ENCODE peak calls at places on chromosome 6, in nine cellular contexts. One of them, this sample, is unnamed. For H3K4me1, the result is how much of the 10 kb centered on the place peaks cover.

GRCh38 chr6:97925504-97925903 is 642.5 kb upstream of the MMS22L start:
- DNase-seq in heart right ventricle: no peak
- DNase-seq in PC-9: no peak
- DNase-seq in upper lobe of left lung: no peak
- DNase-seq in testis: no peak
- DNase-seq in GM12878: no peak
- DNase-seq in H9: no peak
- DNase-seq in cardiac muscle cell: no peak
- DNase-seq in tibial artery: no peak
- DNase-seq in this sample: no peak

GRCh38 chr6:132780770-132781371 is 17.6 kb downstream of the SLC18B1 start:
- DNase-seq in PC-9: no peak
- DNase-seq in upper lobe of left lung: no peak
- DNase-seq in tibial artery: no peak
- DNase-seq in cardiac muscle cell: no peak
- DNase-seq in GM12878: no peak
- DNase-seq in testis: no peak
- DNase-seq in heart right ventricle: no peak
- DNase-seq in H9: no peak
- DNase-seq in this sample: no peak

GRCh38 chr6:11380969-11381744 is 148.7 kb upstream of the NEDD9 start:
- DNase-seq in upper lobe of left lung: no peak
- DNase-seq in tibial artery: no peak
- DNase-seq in H9: no peak
- DNase-seq in heart right ventricle: no peak
- DNase-seq in PC-9: no peak
- DNase-seq in GM12878: no peak
- DNase-seq in cardiac muscle cell: no peak
- DNase-seq in testis: no peak
- DNase-seq in this sample: no peak

GRCh38 chr6:40722081-40722480 is 134.9 kb upstream of the LRFN2 start:
- DNase-seq in heart right ventricle: no peak
- DNase-seq in cardiac muscle cell: peak
- DNase-seq in H9: no peak
- DNase-seq in GM12878: no peak
- DNase-seq in PC-9: no peak
- DNase-seq in upper lobe of left lung: no peak
- DNase-seq in tibial artery: no peak
- DNase-seq in testis: no peak
- DNase-seq in this sample: no peak

GRCh38 chr6:56499121-56499520 is 143.6 kb downstream of the DST start:
- DNase-seq in tibial artery: no peak
- DNase-seq in heart right ventricle: no peak
- DNase-seq in cardiac muscle cell: no peak
- DNase-seq in H9: no peak
- DNase-seq in GM12878: no peak
- DNase-seq in testis: no peak
- DNase-seq in PC-9: no peak
- DNase-seq in upper lobe of left lung: no peak
- DNase-seq in this sample: no peak

GRCh38 chr6:117309069-117309468 is 43.7 kb downstream of the VGLL2 start:
- DNase-seq in testis: no peak
- DNase-seq in GM12878: no peak
- DNase-seq in PC-9: no peak
- DNase-seq in upper lobe of left lung: no peak
- DNase-seq in H9: no peak
- DNase-seq in cardiac muscle cell: no peak
- DNase-seq in heart right ventricle: no peak
- DNase-seq in tibial artery: no peak
- DNase-seq in this sample: no peak

GRCh38 chr6:56486681-56487080 is 156.0 kb downstream of the DST start:
- DNase-seq in cardiac muscle cell: no peak
- DNase-seq in GM12878: no peak
- DNase-seq in heart right ventricle: no peak
- DNase-seq in PC-9: no peak
- DNase-seq in tibial artery: no peak
- DNase-seq in upper lobe of left lung: no peak
- DNase-seq in testis: no peak
- DNase-seq in H9: no peak
- DNase-seq in this sample: no peak

GRCh38 chr6:4772750-4773149 is 3.5 kb upstream of the CDYL start:
- DNase-seq in GM12878: no peak
- DNase-seq in H9: peak
- DNase-seq in testis: no peak
- DNase-seq in upper lobe of left lung: no peak
- DNase-seq in tibial artery: no peak
- DNase-seq in heart right ventricle: no peak
- DNase-seq in cardiac muscle cell: no peak
- DNase-seq in PC-9: no peak
- DNase-seq in this sample: no peak

GRCh38 chr6:139490482-139490881 is 116.0 kb upstream of the CITED2 start:
- DNase-seq in heart right ventricle: no peak
- DNase-seq in tibial artery: no peak
- DNase-seq in cardiac muscle cell: no peak
- DNase-seq in PC-9: no peak
- DNase-seq in upper lobe of left lung: no peak
- DNase-seq in testis: peak
- DNase-seq in H9: no peak
- DNase-seq in GM12878: no peak
- DNase-seq in this sample: no peak

GRCh38 chr6:115814907-115815306 is 245.8 kb downstream of the FRK start:
- DNase-seq in cardiac muscle cell: no peak
- DNase-seq in PC-9: no peak
- DNase-seq in tibial artery: no peak
- DNase-seq in GM12878: no peak
- DNase-seq in H9: no peak
- DNase-seq in testis: no peak
- DNase-seq in upper lobe of left lung: no peak
- DNase-seq in heart right ventricle: no peak
- DNase-seq in this sample: no peak

GRCh38 chr6:136016228-136017225 is 165.0 kb downstream of the PDE7B start:
- DNase-seq in heart right ventricle: no peak
- DNase-seq in H9: peak
- DNase-seq in GM12878: no peak
- DNase-seq in cardiac muscle cell: no peak
- DNase-seq in testis: no peak
- DNase-seq in tibial artery: no peak
- DNase-seq in upper lobe of left lung: no peak
- DNase-seq in PC-9: no peak
- DNase-seq in this sample: no peak

DNA sequence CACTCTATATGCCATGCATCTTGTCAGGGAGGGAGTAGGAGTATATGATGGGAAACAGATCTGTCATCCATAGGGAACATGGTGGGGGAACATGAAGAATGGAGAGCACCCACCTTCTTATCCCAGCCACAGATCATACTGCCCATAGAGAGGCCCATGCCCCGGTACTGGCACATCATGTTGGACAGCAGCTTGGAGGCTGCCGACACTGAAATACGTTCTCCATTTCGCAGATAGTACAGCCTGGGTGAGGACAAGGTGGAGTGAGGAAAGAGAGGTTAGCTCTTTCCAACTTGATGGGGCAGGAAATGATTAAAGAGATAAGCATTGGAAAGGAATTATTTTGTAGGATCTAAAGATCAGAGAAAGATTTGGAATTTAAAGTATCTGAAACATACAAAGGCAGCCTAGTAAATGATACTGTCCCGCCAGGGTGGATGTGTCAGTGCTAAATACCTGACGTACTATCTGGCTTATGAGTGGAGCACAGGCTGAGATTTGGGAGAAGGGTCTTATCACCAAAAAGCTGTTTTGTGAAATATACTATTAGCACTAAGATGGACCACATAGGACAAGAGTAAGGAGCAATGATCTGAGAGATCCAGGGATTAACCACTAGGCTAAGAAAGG is 1.7 kb downstream of the PSMB8 start:
- DNase-seq in GM12878: no peak
- DNase-seq in upper lobe of left lung: no peak
- DNase-seq in cardiac muscle cell: no peak
- DNase-seq in testis: no peak
- DNase-seq in H9: no peak
- DNase-seq in heart right ventricle: no peak
- DNase-seq in tibial artery: no peak
- DNase-seq in PC-9: no peak
- DNase-seq in this sample: no peak
- H3K4me1 ChIP-seq in GM12878: half or more
- H3K4me1 ChIP-seq in upper lobe of left lung: under half
- H3K4me1 ChIP-seq in cardiac muscle cell: under half
- H3K4me1 ChIP-seq in testis: under half
- H3K4me1 ChIP-seq in H9: under half
- H3K4me1 ChIP-seq in heart right ventricle: under half
- H3K4me1 ChIP-seq in tibial artery: under half
- H3K4me1 ChIP-seq in PC-9: under half
- H3K4me1 ChIP-seq in this sample: under half

GRCh38 chr6:52576392-52577021 is 353 bp downstream of the TRAM2 start:
- DNase-seq in cardiac muscle cell: no peak
- DNase-seq in H9: peak
- DNase-seq in heart right ventricle: peak
- DNase-seq in GM12878: peak
- DNase-seq in tibial artery: peak
- DNase-seq in PC-9: peak
- DNase-seq in upper lobe of left lung: peak
- DNase-seq in testis: peak
- DNase-seq in this sample: peak

GRCh38 chr6:52574709-52575489 is 2.0 kb downstream of the TRAM2 start:
- DNase-seq in H9: no peak
- DNase-seq in upper lobe of left lung: no peak
- DNase-seq in PC-9: no peak
- DNase-seq in cardiac muscle cell: no peak
- DNase-seq in heart right ventricle: peak
- DNase-seq in GM12878: peak
- DNase-seq in testis: peak
- DNase-seq in tibial artery: peak
- DNase-seq in this sample: no peak

GRCh38 chr6:52577022-52577777 is at the start of gene TRAM2:
- DNase-seq in GM12878: no peak
- DNase-seq in testis: peak
- DNase-seq in PC-9: peak
- DNase-seq in cardiac muscle cell: peak
- DNase-seq in H9: peak
- DNase-seq in heart right ventricle: peak
- DNase-seq in upper lobe of left lung: peak
- DNase-seq in tibial artery: peak
- DNase-seq in this sample: peak

GRCh38 chr6:52575490-52575868 is 1.4 kb downstream of the TRAM2 start:
- DNase-seq in PC-9: no peak
- DNase-seq in cardiac muscle cell: no peak
- DNase-seq in H9: no peak
- DNase-seq in upper lobe of left lung: no peak
- DNase-seq in tibial artery: no peak
- DNase-seq in GM12878: no peak
- DNase-seq in heart right ventricle: no peak
- DNase-seq in testis: no peak
- DNase-seq in this sample: no peak

DNA sequence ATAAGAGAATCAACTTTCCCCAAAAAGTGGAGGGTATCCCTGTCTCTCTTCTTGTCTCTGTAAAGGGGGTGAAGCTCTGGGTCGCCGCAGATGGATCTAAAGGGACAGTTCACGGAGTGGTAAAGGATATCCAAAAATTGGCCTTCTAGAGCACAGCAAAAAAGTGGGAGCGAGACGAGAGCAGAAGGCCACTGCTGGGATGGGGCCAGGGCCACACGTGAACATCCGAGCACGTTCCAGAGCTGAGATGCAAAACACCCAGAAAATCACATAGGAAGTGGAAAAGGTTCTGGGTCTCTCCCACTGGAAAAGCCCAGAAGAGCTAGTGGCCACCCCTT is 837 bp downstream of the TRAM2 start:
- DNase-seq in upper lobe of left lung: no peak
- DNase-seq in tibial artery: no peak
- DNase-seq in heart right ventricle: no peak
- DNase-seq in PC-9: no peak
- DNase-seq in H9: no peak
- DNase-seq in cardiac muscle cell: no peak
- DNase-seq in testis: peak
- DNase-seq in GM12878: no peak
- DNase-seq in this sample: no peak
- H3K27ac ChIP-seq in upper lobe of left lung: peak
- H3K27ac ChIP-seq in tibial artery: peak
- H3K27ac ChIP-seq in heart right ventricle: peak
- H3K27ac ChIP-seq in PC-9: no peak
- H3K27ac ChIP-seq in H9: no peak
- H3K27ac ChIP-seq in cardiac muscle cell: no peak
- H3K27ac ChIP-seq in testis: peak
- H3K27ac ChIP-seq in GM12878: no peak
- H3K27ac ChIP-seq in this sample: peak

DNA sequence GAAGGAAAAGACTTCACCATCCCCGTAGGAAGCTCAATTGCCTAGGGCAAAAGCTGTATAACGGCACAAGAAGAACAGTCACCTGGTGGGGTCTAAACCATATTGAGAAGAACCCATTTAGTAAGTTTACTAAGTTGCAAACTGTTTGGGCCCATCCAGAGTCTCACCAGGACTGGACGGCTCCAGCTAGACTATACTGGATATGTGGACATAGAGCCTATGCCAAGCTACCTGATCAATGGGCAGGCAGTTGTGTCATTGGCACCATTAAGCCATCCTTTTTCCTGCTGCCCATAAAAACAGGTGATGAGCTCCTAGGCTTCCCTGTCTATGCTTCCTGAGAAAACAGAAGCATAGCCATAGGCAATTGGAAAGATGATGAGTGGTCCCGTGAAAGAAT is 293.9 kb downstream of the RNGTT start:
- DNase-seq in cardiac muscle cell: no peak
- DNase-seq in testis: no peak
- DNase-seq in GM12878: no peak
- DNase-seq in H9: no peak
- DNase-seq in PC-9: no peak
- DNase-seq in tibial artery: no peak
- DNase-seq in upper lobe of left lung: no peak
- DNase-seq in heart right ventricle: no peak
- DNase-seq in this sample: no peak
- H3K4me1 ChIP-seq in cardiac muscle cell: under half
- H3K4me1 ChIP-seq in testis: under half
- H3K4me1 ChIP-seq in GM12878: under half
- H3K4me1 ChIP-seq in H9: under half
- H3K4me1 ChIP-seq in PC-9: under half
- H3K4me1 ChIP-seq in tibial artery: under half
- H3K4me1 ChIP-seq in upper lobe of left lung: under half
- H3K4me1 ChIP-seq in heart right ventricle: under half
- H3K4me1 ChIP-seq in this sample: under half

DNA sequence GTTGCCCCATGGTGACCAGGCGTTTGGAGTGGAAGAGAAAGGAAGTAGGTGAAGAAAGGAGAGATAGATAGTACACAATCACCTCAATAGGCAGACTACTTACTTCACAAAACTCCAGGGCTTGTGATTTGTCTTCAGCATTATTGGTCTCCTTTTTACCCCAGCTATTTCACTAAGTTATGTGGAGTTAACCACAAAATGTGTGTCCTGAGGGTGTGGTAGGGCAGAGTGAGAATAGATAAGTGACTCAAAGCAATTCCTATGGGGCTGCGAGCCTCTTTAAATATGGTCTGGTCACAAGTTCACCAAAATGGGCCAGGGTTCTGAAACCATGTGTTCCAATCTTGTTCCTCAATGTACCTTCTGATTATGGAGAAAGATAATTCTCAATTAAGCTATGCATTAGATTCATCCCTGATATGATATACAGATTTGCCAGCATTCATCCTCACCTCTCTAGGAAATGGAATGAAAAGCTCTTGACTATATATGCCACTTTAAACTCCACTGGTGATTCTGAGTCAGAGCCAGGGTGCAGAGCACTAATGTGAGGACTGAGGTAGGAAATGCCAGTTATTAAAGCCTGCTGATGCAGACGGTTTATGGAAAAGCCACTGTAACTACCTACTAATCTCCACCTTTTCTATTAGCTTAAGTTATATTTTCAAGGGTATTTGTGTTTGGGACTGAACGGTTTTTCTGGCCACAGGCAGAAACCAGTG is 310.6 kb upstream of the MANEA start:
- DNase-seq in tibial artery: no peak
- DNase-seq in H9: no peak
- DNase-seq in GM12878: no peak
- DNase-seq in PC-9: no peak
- DNase-seq in upper lobe of left lung: no peak
- DNase-seq in cardiac muscle cell: no peak
- DNase-seq in heart right ventricle: no peak
- DNase-seq in testis: no peak
- DNase-seq in this sample: no peak
- H3K27ac ChIP-seq in tibial artery: no peak
- H3K27ac ChIP-seq in H9: no peak
- H3K27ac ChIP-seq in GM12878: no peak
- H3K27ac ChIP-seq in PC-9: peak
- H3K27ac ChIP-seq in upper lobe of left lung: no peak
- H3K27ac ChIP-seq in cardiac muscle cell: no peak
- H3K27ac ChIP-seq in heart right ventricle: no peak
- H3K27ac ChIP-seq in testis: no peak
- H3K27ac ChIP-seq in this sample: no peak